ENCODE peak calls at places on chromosomes 13 and 19, in six cellular contexts. F, R, T, J, K and L are unnamed samples.

GRCh38 chr19:38726761-38727301 is 17.4 kb downstream of the CAPN12 start:
- DNase-seq in K (no peak), T (no peak), R (no peak), J (no peak), F (no peak), L (no peak)

GRCh38 chr13:53782400-53783030 is 753.9 kb downstream of the OLFM4 start:
- DNase-seq in J (peak; percentile 42), R (peak; percentile 53), T (peak; percentile 65), F (no peak), K (peak; percentile 20), L (peak; percentile 43)

GRCh38 chr13:24033527-24034302 is 126.8 kb upstream of the SPATA13 start:
- DNase-seq in R (peak; percentile 34), T (no peak), J (no peak), K (peak; percentile 80), F (no peak), L (peak; percentile 15)

GRCh38 chr13:87792878-87793277 is 121.7 kb downstream of the SLITRK5 start:
- DNase-seq in R (no peak), J (no peak), F (no peak), K (no peak), T (peak; percentile 74), L (no peak)

GRCh38 chr19:45975296-45975695 is 1.6 kb upstream of the NOVA2 start:
- DNase-seq in F (no peak), R (no peak), J (no peak), K (no peak), T (no peak), L (no peak)

GRCh38 chr19:49585023-49585422 is 3.9 kb downstream of the PRRG2 start:
- DNase-seq in T (peak; percentile 94), R (no peak), K (no peak), J (no peak), F (no peak), L (no peak)

GRCh38 chr19:15299568-15300409 is 32.5 kb downstream of the BRD4 start:
- DNase-seq in K (peak; percentile 92), T (no peak), R (no peak), J (no peak), F (no peak), L (no peak)

GRCh38 chr19:56597696-56598095 is 2.6 kb downstream of the ZNF71 start:
- DNase-seq in J (no peak), F (no peak), K (peak; percentile 6), R (no peak), T (no peak), L (no peak)

GRCh38 chr19:4566402-4567051 is 7.0 kb upstream of the SEMA6B start:
- DNase-seq in K (no peak), R (no peak), J (no peak), T (no peak), F (no peak), L (no peak)

GRCh38 chr19:57708641-57709354 is at the start of gene ZNF154:
- DNase-seq in R (peak; percentile 39), F (peak; percentile 61), T (peak; percentile 94), J (peak; percentile 32), K (peak; percentile 84), L (peak; percentile 51)

GRCh38 chr19:49212302-49212701 is 54.7 kb downstream of the TRPM4 start:
- DNase-seq in K (peak; percentile 51), J (peak; percentile 42), T (no peak), R (no peak), F (no peak), L (no peak)

GRCh38 chr19:33883869-33884519 is 87.3 kb downstream of the KCTD15 start:
- DNase-seq in R (peak; percentile 96), J (peak; percentile 89), K (peak; percentile 22), T (peak; percentile 80), F (no peak), L (no peak)

GRCh38 chr19:14031719-14032480 is at the start of gene IL27RA:
- DNase-seq in R (peak; percentile 67), F (peak; percentile 77), K (peak; percentile 69), J (peak; percentile 62), T (peak; percentile 88), L (no peak)

DNA sequence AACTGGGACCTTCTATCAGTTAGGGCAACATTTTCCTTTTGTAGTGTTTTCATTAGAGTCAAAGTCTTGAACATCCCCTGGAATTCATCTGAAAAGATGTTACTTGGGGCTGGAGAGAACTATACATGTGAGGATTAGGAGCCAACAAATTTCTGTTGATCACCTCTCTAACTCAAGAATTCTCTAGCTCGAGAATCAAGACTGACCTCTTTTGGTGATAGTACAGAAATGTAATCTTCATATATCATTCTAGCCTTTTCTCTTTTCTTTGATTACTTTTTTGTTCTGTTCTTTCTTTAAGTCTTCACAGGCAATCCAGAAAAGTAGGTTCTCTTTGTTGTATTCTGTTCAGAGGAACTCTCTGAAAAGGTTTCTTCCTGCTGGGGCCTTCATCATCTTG is 26.4 kb downstream of the ELF1 start:
- DNase-seq in T (no peak), K (no peak), R (no peak), F (no peak), J (no peak), L (no peak)
- TF ChIP-seq CTCF in T (no peak), K (no peak), R (no peak), F (no peak), J (no peak), L (no peak)

DNA sequence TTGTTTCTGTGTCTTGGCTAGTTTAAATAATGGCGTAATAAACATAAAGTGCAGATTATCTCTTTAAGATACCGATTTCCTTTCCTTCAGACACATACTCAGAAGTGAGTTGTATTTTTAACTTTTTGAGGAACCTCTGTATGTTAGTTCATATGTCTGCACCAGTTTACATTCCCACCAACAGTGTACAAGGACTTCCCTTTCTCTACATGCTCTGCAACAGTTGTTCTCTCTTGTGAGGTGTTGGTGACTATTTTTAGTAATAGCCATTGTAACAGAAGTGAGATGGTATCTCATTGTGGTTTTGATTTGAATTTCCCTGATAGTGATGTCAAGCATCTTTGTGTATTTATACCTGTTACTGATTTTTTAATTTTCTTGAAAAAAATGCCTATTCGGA is 418.6 kb downstream of the UQCRFS1 start:
- DNase-seq in J (no peak), T (no peak), K (no peak), F (no peak), R (no peak), L (no peak)
- H3K4me3 ChIP-seq in J (no peak overlapping the region), T (no peak overlapping the region), K (no peak overlapping the region), F (no peak overlapping the region), R (no peak overlapping the region), L (no peak overlapping the region)

DNA sequence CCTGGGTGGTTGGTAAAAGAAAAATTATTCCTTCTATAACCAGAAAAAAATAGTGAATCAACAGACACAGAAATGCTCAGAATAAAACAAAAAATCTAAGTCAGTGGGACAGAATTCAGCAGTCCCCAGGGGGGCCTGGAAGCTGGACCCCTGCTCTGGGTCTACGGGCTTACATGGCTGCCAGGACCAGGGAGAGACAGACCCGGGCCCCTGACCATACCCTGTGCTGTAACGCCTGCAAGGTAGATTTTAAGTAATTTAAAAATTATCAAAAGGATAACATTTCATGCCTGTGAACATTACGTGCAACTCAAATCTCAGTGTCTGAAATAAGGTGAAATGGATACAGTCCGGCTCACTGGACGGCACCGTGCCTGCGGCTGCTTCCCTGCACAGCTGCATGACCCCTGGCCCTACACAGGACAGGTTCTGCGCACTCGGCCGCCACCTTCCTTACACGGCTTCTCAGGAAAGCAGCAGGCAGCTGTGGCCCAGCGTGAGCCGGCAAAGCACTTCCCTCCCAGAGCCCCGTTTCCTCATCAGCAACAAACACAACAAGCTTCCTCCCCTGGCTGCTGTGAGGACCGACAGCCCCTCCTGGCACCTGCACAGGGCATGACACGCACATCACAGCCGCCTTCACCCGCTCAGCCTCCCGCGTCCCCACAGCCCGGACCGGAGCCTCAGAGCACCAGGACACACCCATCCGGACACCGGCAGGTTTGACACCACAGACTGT is 22.2 kb downstream of the RASA3 start:
- DNase-seq in F (peak; percentile 73), T (peak; percentile 82), R (no peak), J (no peak), K (peak; percentile 58), L (no peak)
- TF ChIP-seq CTCF in F (no peak), T (peak; percentile 47), R (no peak), J (no peak), K (no peak), L (no peak)

DNA sequence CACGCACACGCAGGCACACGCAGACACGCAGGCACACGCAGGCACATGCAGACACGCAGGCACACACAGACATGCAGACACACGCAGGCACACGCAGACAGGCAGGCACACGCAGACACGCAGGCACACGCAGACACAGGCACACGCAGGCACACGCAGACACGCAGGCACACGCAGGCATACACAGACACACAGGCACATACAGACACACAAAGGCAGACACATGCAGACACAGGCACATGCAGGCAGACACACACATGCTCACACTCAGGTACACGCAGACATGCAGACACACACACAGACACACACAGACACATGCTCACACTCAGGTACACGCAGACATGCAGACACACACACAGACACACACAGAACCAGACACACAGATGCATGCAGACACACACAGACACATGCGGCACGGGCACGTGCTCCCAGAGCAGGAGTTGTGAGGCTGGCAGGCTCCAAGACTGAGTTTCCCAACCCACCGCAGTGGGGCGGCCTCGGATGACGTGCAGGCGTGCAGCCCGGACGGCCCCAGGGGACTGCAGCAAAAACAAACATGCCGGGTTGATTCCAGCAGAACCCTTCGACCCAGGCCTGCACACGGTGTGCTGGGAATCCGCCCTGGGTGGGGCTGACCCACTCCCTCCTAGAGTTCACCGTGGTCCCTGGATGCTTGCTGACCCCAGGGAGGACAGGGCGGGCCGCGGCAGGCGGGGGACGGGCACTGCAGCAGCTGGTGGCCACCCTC is 100.0 kb downstream of the GADD45B start:
- DNase-seq in T (peak; percentile 50), K (peak; percentile 50), R (peak; percentile 48), F (peak; percentile 94), J (no peak), L (peak; percentile 12)
- H3K4me3 ChIP-seq in T (no peak overlapping the region), K (no peak overlapping the region), R (no peak overlapping the region), F (no peak overlapping the region), J (no peak overlapping the region), L (no peak overlapping the region)

GRCh38 chr13:42216422-42216735 is 55.6 kb upstream of the AKAP11 start:
- DNase-seq in F (no peak), T (no peak), R (no peak), K (no peak), J (no peak), L (no peak)

GRCh38 chr13:42214445-42214844 is 57.5 kb upstream of the AKAP11 start:
- DNase-seq in J (no peak), K (no peak), F (no peak), R (no peak), T (no peak), L (no peak)

GRCh38 chr13:42219051-42219450 is 52.9 kb upstream of the AKAP11 start:
- DNase-seq in T (no peak), J (no peak), F (no peak), R (no peak), K (no peak), L (no peak)

GRCh38 chr13:42218576-42218975 is 53.4 kb upstream of the AKAP11 start:
- DNase-seq in F (no peak), K (no peak), R (no peak), J (no peak), T (no peak), L (no peak)

GRCh38 chr13:42215578-42216421 is 56.2 kb upstream of the AKAP11 start:
- DNase-seq in R (peak; percentile 27), K (peak; percentile 69), J (no peak), F (no peak), T (peak; percentile 78), L (peak; percentile 19)
- TF ChIP-seq CTCF in R (no peak), K (peak; percentile 71), J (peak; percentile 14), F (no peak), T (peak; percentile 81), L (peak; percentile 74)